ENCODE peak calls at places on chromosomes 12 and 14, in seven cellular contexts. Y is SK-N-SH; G is cardiac muscle cell; K is adrenal gland; E is CD4-positive, CD25-positive, alpha-beta regulatory T cell; I is SJCRH30; C is esophagus squamous epithelium. A is an unnamed sample. For H3K27me3 and H3K36me3, the result is how much of the 10 kb centered on the place peaks cover.

GRCh38 chr14:88310457-88310856 is 12.6 kb downstream of the KCNK10 start:
- DNase-seq in Y (no peak), G (no peak), K (no peak), E (no peak), I (no peak), C (no peak), A (no peak)

GRCh38 chr12:22415342-22416309 is 81.1 kb upstream of the ST8SIA1 start:
- DNase-seq in Y (no peak), G (no peak), K (no peak), E (no peak), I (no peak), C (no peak), A (no peak)

GRCh38 chr12:112517730-112518129 is 99.0 kb downstream of the PTPN11 start:
- DNase-seq in Y (no peak), G (no peak), K (no peak), E (no peak), I (no peak), C (no peak), A (no peak)

GRCh38 chr14:66315548-66315947 is 170.6 kb upstream of the CCDC196 start:
- DNase-seq in Y (no peak), G (no peak), K (no peak), E (no peak), I (no peak), C (no peak), A (peak)

GRCh38 chr12:57765698-57766463 is 997 bp downstream of the CYP27B1 start:
- DNase-seq in Y (peak), G (no peak), K (no peak), E (no peak), I (peak), C (no peak), A (peak)

GRCh38 chr14:66000771-66001170 is 485.4 kb upstream of the CCDC196 start:
- DNase-seq in Y (no peak), G (no peak), K (no peak), E (no peak), I (no peak), C (no peak), A (no peak)

GRCh38 chr14:57574617-57575288 is 81.1 kb upstream of the CCDC198 start:
- DNase-seq in Y (no peak), G (no peak), K (no peak), E (no peak), I (no peak), C (no peak), A (no peak)

GRCh38 chr14:95431199-95432145 is 85.0 kb downstream of the SYNE3 start:
- DNase-seq in Y (peak), G (peak), K (no peak), E (no peak), I (peak), C (no peak), A (peak)

GRCh38 chr14:80117876-80118275 is 93.4 kb downstream of the DIO2 start:
- DNase-seq in Y (no peak), G (no peak), K (no peak), E (no peak), I (no peak), C (no peak), A (no peak)

GRCh38 chr14:104868060-104868740 is 3.1 kb downstream of the CEP170B start:
- DNase-seq in Y (no peak), G (no peak), K (peak), E (no peak), I (no peak), C (no peak), A (peak)

GRCh38 chr14:54566410-54567223 is at the start of gene SAMD4A:
- DNase-seq in Y (peak), G (peak), K (peak), E (peak), I (peak), C (peak), A (peak)

GRCh38 chr14:58572092-58572853 is 65.5 kb upstream of the DACT1 start:
- DNase-seq in Y (no peak), G (peak), K (no peak), E (no peak), I (peak), C (no peak), A (peak)

GRCh38 chr12:78321696-78322095 is 491.0 kb downstream of the NAV3 start:
- DNase-seq in Y (no peak), G (no peak), K (no peak), E (no peak), I (no peak), C (no peak), A (no peak)

GRCh38 chr12:105322070-105322469 is 8.4 kb upstream of the C12orf75 start:
- DNase-seq in Y (no peak), G (no peak), K (no peak), E (no peak), I (no peak), C (no peak), A (no peak)

GRCh38 chr14:62185078-62185477 is 422.9 kb downstream of the SNAPC1 start:
- DNase-seq in Y (no peak), G (no peak), K (no peak), E (no peak), I (no peak), C (no peak), A (no peak)

GRCh38 chr12:130247634-130248237 is 85.5 kb downstream of the FZD10 start:
- DNase-seq in Y (no peak), G (no peak), K (no peak), E (no peak), I (no peak), C (no peak), A (no peak)

GRCh38 chr14:106228541-106229158 is 702.3 kb downstream of the TMEM121 start:
- DNase-seq in Y (no peak), G (no peak), K (no peak), E (peak), I (no peak), C (no peak), A (no peak)

GRCh38 chr14:92613008-92613658 is 99.6 kb downstream of the RIN3 start:
- DNase-seq in Y (peak), G (peak), K (peak), E (peak), I (peak), C (no peak), A (peak)

GRCh38 chr12:110223777-110224378 is 57.2 kb upstream of the ATP2A2 start:
- DNase-seq in Y (no peak), G (no peak), K (no peak), E (no peak), I (no peak), C (no peak), A (no peak)

DNA sequence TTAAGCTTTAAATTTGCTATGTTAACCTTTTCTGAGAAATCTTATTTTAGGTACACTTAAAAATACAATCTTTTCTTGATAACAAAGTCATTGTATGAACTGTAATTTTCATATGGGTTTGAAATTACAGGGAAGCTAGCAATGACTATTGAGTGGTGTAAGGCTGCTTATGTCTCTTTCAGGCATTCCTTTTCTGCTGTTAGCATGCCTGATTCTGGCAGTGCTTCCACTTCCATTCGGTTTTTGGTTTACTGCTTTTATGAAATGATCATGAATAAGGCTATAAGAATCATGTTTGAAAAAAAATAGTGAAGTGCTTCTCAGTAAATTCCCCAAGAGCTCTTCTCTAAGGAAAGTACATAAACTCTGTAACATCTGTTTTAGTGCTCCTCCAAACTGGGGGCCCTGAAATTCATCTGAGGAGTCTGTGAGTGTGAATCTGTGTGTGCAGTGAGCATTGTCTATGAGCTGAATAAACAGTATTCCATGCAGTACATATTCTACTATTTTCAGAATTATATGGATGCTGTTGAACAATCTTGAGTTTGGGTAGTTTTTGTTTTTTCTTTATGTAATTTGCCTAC is 434.0 kb upstream of the RGS6 start:
- DNase-seq in Y (no peak), G (no peak), K (no peak), E (no peak), I (no peak), C (no peak), A (no peak)
- H3K4me3 ChIP-seq in Y (no peak), G (no peak), K (no peak), E (no peak), I (no peak), C (no peak), A (no peak)

DNA sequence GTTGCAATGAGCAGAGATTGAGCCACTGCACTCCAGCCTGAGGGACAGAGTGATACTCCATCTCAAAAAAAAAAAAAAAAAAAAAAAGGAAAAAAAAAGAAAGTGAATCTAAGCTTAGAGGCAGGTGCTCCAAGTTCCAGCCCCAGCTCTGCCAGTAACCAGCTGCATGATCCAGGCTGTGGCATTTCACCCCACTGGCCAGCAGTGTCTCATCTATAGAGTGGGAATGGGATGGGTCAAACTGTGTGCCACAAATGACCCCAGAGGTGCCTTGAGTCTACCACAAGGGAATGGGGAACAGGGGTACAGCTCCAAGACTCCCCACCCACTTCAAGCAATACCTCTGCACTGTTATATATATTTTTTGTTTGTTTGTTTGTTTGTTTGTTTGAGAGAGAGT is 5.0 kb downstream of the PLEKHD1 start:
- DNase-seq in Y (no peak), G (no peak), K (no peak), E (no peak), I (no peak), C (no peak), A (peak)
- H3K27me3 ChIP-seq in Y (under half), G (half or more), K (under half), E (under half), I (under half), C (under half), A (under half)

GRCh38 chr12:123723011-123723410 is 10.9 kb downstream of the ATP6V0A2 start:
- DNase-seq in Y (no peak), G (no peak), K (no peak), E (no peak), I (no peak), C (no peak), A (no peak)
- H3K36me3 ChIP-seq in Y (under half), G (under half), K (under half), E (half or more), I (under half), C (under half), A (under half)

GRCh38 chr14:50600849-50601248 is 40.9 kb downstream of the ATL1 start:
- DNase-seq in Y (no peak), G (peak), K (no peak), E (no peak), I (peak), C (no peak), A (no peak)
- H3K4me3 ChIP-seq in Y (no peak), G (no peak), K (no peak), E (no peak), I (no peak), C (no peak), A (no peak)

GRCh38 chr12:49960474-49961110 is 1.1 kb upstream of the AQP5 start:
- DNase-seq in Y (no peak), G (no peak), K (no peak), E (no peak), I (no peak), C (no peak), A (peak)

GRCh38 chr12:49961993-49962764 is 507 bp downstream of the AQP5 start:
- DNase-seq in Y (no peak), G (no peak), K (no peak), E (no peak), I (no peak), C (no peak), A (peak)

GRCh38 chr12:49961111-49961922 is at the start of gene AQP5:
- DNase-seq in Y (peak), G (peak), K (no peak), E (no peak), I (no peak), C (no peak), A (peak)

GRCh38 chr12:49957570-49957967 is 4.1 kb upstream of the AQP5 start:
- DNase-seq in Y (no peak), G (no peak), K (no peak), E (no peak), I (no peak), C (no peak), A (no peak)

DNA sequence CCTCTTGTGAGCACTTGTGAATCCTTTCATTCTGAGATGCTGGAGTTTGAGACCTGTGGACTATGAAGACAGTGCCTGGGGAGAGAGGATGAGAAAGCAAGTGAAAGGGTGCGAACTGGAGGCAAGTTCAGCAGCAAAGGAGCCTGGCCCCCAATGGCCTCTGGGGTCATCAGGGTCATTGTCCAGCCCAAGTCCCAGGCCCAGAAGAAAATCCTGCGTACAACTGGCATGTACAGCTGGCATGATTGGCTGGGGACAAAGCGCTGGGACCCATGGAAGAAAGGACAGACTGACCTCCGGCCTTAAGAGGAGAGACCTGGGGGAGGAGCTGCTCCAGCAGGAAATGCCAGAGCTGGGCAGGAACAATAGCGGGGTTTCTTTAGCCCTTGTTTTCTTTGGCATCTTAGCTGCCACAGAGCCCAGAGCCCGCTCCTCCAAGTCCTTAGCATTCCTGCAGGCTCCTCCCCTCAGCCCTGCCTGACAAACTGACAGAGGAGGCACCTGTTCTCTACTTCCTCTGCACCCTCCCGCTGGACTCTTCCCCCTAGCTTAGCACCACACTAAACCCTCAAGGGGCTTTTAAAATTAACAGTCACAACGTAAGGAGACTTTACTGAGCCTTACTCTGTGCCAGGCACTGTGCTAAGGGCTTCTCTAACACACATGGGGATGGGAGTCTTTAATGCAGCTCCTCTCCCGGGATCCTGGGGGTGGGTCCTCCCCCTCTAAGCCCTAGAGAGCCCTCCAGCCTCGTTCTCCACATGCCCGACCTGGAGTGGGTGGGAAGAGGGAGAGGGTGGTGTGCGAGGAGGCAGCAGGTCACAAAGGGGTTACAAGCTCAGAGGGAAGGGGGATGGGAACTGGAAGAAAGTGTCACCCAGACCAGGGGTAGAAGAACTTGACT is 1.9 kb upstream of the AQP5 start:
- DNase-seq in Y (no peak), G (peak), K (no peak), E (no peak), I (peak), C (no peak), A (peak)
- H3K27me3 ChIP-seq in Y (under half), G (half or more), K (under half), E (under half), I (under half), C (under half), A (under half)

DNA sequence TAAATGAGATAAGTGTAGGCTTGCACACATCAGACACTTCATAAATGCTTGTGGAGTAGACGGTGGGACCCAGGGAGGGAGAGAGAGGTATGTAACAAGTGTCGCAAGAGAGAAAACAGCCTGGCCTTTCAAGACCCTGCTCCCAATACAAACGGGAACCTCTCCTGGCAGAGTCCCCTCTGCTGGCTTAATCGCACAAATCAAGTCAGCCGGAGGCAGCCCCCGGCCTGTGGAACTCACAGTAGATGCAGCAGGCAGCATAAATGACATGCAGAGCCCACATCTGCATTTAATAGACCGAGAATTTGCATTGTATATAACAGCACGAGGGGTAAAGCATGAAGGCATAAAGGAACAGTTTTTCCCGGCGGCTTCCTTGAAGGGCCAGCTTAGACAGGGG is 730 bp downstream of the RTL1 start:
- DNase-seq in Y (peak), G (peak), K (no peak), E (no peak), I (no peak), C (no peak), A (peak)
- H3K36me3 ChIP-seq in Y (under half), G (under half), K (half or more), E (under half), I (half or more), C (under half), A (under half)

GRCh38 chr12:7018350-7019042 is at the start of gene LPCAT3:
- DNase-seq in Y (peak), G (peak), K (peak), E (peak), I (peak), C (peak), A (peak)
- H3K4me3 ChIP-seq in Y (peak), G (peak), K (peak), E (peak), I (peak), C (peak), A (peak)

DNA sequence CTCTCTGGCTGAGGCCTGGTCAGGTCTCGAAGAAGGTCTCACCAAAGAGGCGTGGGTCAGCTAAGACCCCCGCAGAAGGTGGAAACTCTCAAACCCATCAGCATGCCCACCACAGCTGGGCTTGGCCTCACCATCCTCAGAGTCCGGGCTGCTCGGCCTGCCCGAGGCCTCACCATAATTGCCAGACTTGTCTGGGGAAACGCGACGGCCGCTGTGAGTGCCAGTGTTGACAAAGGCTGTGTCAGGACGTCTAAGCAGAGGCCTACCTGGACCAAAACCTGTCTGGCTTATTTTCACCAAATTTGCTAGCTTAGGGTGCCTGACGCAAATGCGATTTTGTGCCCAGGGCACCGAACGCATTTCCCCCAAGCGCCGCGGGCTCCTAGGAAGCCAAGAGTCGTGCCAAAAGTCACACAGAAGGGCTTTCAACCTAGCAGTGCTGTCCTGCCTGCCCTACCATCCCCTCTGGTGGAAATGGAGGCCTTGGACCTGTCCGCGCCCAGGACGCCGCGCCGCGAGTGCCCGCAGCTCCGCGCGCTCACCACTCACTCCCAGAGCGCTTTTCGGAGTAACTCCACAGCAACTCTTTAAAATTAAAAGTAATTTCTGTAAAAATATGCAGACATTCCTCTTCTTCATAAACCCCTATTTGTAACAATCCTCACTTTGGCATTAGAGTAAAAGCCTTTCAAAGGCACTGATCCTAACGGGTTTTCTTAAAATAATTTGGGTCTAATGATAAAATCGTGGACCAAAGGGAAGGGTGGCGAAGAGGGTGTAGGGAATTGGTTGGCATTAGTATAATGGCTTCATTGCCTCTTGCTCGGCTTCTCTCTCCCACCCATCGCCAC is 1.2 kb upstream of the ALX1 start:
- DNase-seq in Y (no peak), G (no peak), K (no peak), E (no peak), I (no peak), C (no peak), A (peak)
- H3K27me3 ChIP-seq in Y (under half), G (half or more), K (half or more), E (under half), I (under half), C (under half), A (half or more)

GRCh38 chr14:73166399-73166798 is 30.1 kb downstream of the PSEN1 start:
- DNase-seq in Y (no peak), G (no peak), K (no peak), E (no peak), I (no peak), C (no peak), A (no peak)
- H3K36me3 ChIP-seq in Y (under half), G (under half), K (under half), E (half or more), I (under half), C (under half), A (under half)

GRCh38 chr14:75514673-75515630 is 7.3 kb upstream of the BATF start:
- DNase-seq in Y (no peak), G (no peak), K (no peak), E (peak), I (no peak), C (no peak), A (peak)
- H3K4me3 ChIP-seq in Y (no peak), G (no peak), K (no peak), E (peak), I (no peak), C (peak), A (no peak)